ENCODE peak calls at places on chromosomes 6 and 20, in four cellular contexts. One of them, this sample, is unnamed.

GRCh38 chr20:37246736-37247135 is 14.9 kb downstream of the GHRH start:
- DNase-seq in neural progenitor cell: no peak
- DNase-seq in mesendoderm: no peak
- DNase-seq in body of pancreas: no peak
- DNase-seq in this sample: no peak

GRCh38 chr6:13466304-13467215 is 20.8 kb downstream of the GFOD1 start:
- DNase-seq in neural progenitor cell: no peak
- DNase-seq in mesendoderm: no peak
- DNase-seq in body of pancreas: no peak
- DNase-seq in this sample: no peak

GRCh38 chr6:48835421-48835958 is 627.6 kb downstream of the MMUT start:
- DNase-seq in neural progenitor cell: no peak
- DNase-seq in mesendoderm: no peak
- DNase-seq in body of pancreas: no peak
- DNase-seq in this sample: no peak

GRCh38 chr20:62959998-62960436 is 7.5 kb downstream of the SLC17A9 start:
- DNase-seq in neural progenitor cell: no peak
- DNase-seq in mesendoderm: no peak
- DNase-seq in body of pancreas: no peak
- DNase-seq in this sample: no peak

GRCh38 chr6:142728367-142728766 is 216.6 kb downstream of the HIVEP2 start:
- DNase-seq in neural progenitor cell: no peak
- DNase-seq in mesendoderm: no peak
- DNase-seq in body of pancreas: peak; percentile 53
- DNase-seq in this sample: no peak

GRCh38 chr20:8132632-8133587 is 844 bp downstream of the PLCB1 start:
- DNase-seq in neural progenitor cell: peak; percentile 44
- DNase-seq in mesendoderm: no peak
- DNase-seq in body of pancreas: peak; percentile 66
- DNase-seq in this sample: peak; percentile 84

GRCh38 chr20:7459123-7459522 is 481.1 kb downstream of the HAO1 start:
- DNase-seq in neural progenitor cell: no peak
- DNase-seq in mesendoderm: no peak
- DNase-seq in body of pancreas: no peak
- DNase-seq in this sample: no peak

GRCh38 chr6:27889628-27890315 is 22.4 kb downstream of the OR2B2 start:
- DNase-seq in neural progenitor cell: peak; percentile 39
- DNase-seq in mesendoderm: peak; percentile 81
- DNase-seq in body of pancreas: no peak
- DNase-seq in this sample: no peak

GRCh38 chr6:125780540-125781306 is 10.0 kb upstream of the NCOA7 start:
- DNase-seq in neural progenitor cell: peak; percentile 46
- DNase-seq in mesendoderm: peak; percentile 81
- DNase-seq in body of pancreas: peak; percentile 64
- DNase-seq in this sample: peak; percentile 53

GRCh38 chr6:157497579-157497978 is 116.6 kb downstream of the ZDHHC14 start:
- DNase-seq in neural progenitor cell: no peak
- DNase-seq in mesendoderm: no peak
- DNase-seq in body of pancreas: no peak
- DNase-seq in this sample: no peak

GRCh38 chr6:12012566-12013367 is 655 bp downstream of the HIVEP1 start:
- DNase-seq in neural progenitor cell: peak; percentile 92
- DNase-seq in mesendoderm: peak; percentile 94
- DNase-seq in body of pancreas: peak; percentile 85
- DNase-seq in this sample: peak; percentile 85

GRCh38 chr6:53796791-53797190 is 2.0 kb downstream of the LRRC1 start:
- DNase-seq in neural progenitor cell: no peak
- DNase-seq in mesendoderm: no peak
- DNase-seq in body of pancreas: no peak
- DNase-seq in this sample: no peak

GRCh38 chr20:56706867-56707360 is 77.8 kb downstream of the TFAP2C start:
- DNase-seq in neural progenitor cell: no peak
- DNase-seq in mesendoderm: no peak
- DNase-seq in body of pancreas: no peak
- DNase-seq in this sample: no peak

GRCh38 chr20:35294293-35294685 is 2.1 kb upstream of the FAM83C start:
- DNase-seq in neural progenitor cell: no peak
- DNase-seq in mesendoderm: no peak
- DNase-seq in body of pancreas: no peak
- DNase-seq in this sample: no peak

GRCh38 chr6:158518196-158519127 is 41.4 kb upstream of the TMEM181 start:
- DNase-seq in neural progenitor cell: peak; percentile 82
- DNase-seq in mesendoderm: peak; percentile 94
- DNase-seq in body of pancreas: peak; percentile 78
- DNase-seq in this sample: no peak

GRCh38 chr6:107114872-107115694 is at the start of gene BEND3:
- DNase-seq in neural progenitor cell: peak; percentile 81
- DNase-seq in mesendoderm: peak; percentile 69
- DNase-seq in body of pancreas: peak; percentile 42
- DNase-seq in this sample: peak; percentile 52

GRCh38 chr6:89042664-89043063 is 37.9 kb upstream of the PNRC1 start:
- DNase-seq in neural progenitor cell: no peak
- DNase-seq in mesendoderm: no peak
- DNase-seq in body of pancreas: no peak
- DNase-seq in this sample: no peak

GRCh38 chr6:106547961-106548453 is 81.3 kb downstream of the RTN4IP1 start:
- DNase-seq in neural progenitor cell: no peak
- DNase-seq in mesendoderm: peak; percentile 49
- DNase-seq in body of pancreas: no peak
- DNase-seq in this sample: no peak

GRCh38 chr20:38747495-38748096 is 664 bp upstream of the ACTR5 start:
- DNase-seq in neural progenitor cell: no peak
- DNase-seq in mesendoderm: no peak
- DNase-seq in body of pancreas: no peak
- DNase-seq in this sample: no peak

GRCh38 chr6:90955246-90955645 is 368.4 kb upstream of the MAP3K7 start:
- DNase-seq in neural progenitor cell: no peak
- DNase-seq in mesendoderm: no peak
- DNase-seq in body of pancreas: no peak
- DNase-seq in this sample: no peak

DNA sequence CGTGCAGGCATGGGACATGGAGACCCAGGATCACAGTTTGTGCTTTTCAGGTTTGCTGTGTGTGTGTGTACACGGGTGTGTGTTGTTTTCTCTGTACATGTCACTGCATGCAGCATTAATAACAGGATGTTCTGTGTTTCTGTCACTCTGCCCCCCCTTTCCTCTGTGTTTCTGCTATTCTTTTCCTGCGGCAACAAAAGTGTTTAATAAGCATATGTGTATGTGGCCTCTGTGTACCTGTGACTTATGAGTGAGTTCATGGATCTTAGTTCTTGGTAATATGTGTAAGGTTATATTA is 9.8 kb downstream of the SYNGAP1 start:
- DNase-seq in neural progenitor cell: no peak
- DNase-seq in mesendoderm: no peak
- DNase-seq in body of pancreas: no peak
- DNase-seq in this sample: no peak
- H3K4me1 ChIP-seq in neural progenitor cell: peaks cover 73% of the 10 kb centered on the region
- H3K4me1 ChIP-seq in mesendoderm: peaks cover 40% of the 10 kb centered on the region
- H3K4me1 ChIP-seq in body of pancreas: peaks cover 24% of the 10 kb centered on the region
- H3K4me1 ChIP-seq in this sample: peaks cover 12% of the 10 kb centered on the region

GRCh38 chr6:43428112-43428570 is 800 bp downstream of the ABCC10 start:
- DNase-seq in neural progenitor cell: no peak
- DNase-seq in mesendoderm: no peak
- DNase-seq in body of pancreas: no peak
- DNase-seq in this sample: no peak

GRCh38 chr6:43426928-43427405 is 374 bp upstream of the ABCC10 start:
- DNase-seq in neural progenitor cell: no peak
- DNase-seq in mesendoderm: no peak
- DNase-seq in body of pancreas: no peak
- DNase-seq in this sample: no peak

GRCh38 chr6:43432009-43432945 is 4.9 kb downstream of the ABCC10 start:
- DNase-seq in neural progenitor cell: no peak
- DNase-seq in mesendoderm: no peak
- DNase-seq in body of pancreas: no peak
- DNase-seq in this sample: no peak

GRCh38 chr6:43428874-43429273 is 1.5 kb downstream of the ABCC10 start:
- DNase-seq in neural progenitor cell: no peak
- DNase-seq in mesendoderm: no peak
- DNase-seq in body of pancreas: no peak
- DNase-seq in this sample: no peak

GRCh38 chr6:43427406-43428111 is at the start of gene ABCC10:
- DNase-seq in neural progenitor cell: peak; percentile 97
- DNase-seq in mesendoderm: peak; percentile 97
- DNase-seq in body of pancreas: peak; percentile 97
- DNase-seq in this sample: peak; percentile 98
- H3K27ac ChIP-seq in neural progenitor cell: peak within 1 kb of the TSS; percentile 76
- H3K27ac ChIP-seq in mesendoderm: peak within 1 kb of the TSS; percentile 77
- H3K27ac ChIP-seq in body of pancreas: peak within 1 kb of the TSS; percentile 87
- H3K27ac ChIP-seq in this sample: peak within 1 kb of the TSS; percentile 76

GRCh38 chr6:167791036-167791779 is 35.5 kb upstream of the AFDN start:
- DNase-seq in neural progenitor cell: no peak
- DNase-seq in mesendoderm: no peak
- DNase-seq in body of pancreas: peak; percentile 67
- DNase-seq in this sample: no peak
- H3K4me3 ChIP-seq in neural progenitor cell: no peak overlapping the region
- H3K4me3 ChIP-seq in mesendoderm: no peak overlapping the region
- H3K4me3 ChIP-seq in body of pancreas: no peak overlapping the region
- H3K4me3 ChIP-seq in this sample: no peak overlapping the region

GRCh38 chr6:166533205-166533824 is 53.2 kb downstream of the RAMACL start:
- DNase-seq in neural progenitor cell: no peak
- DNase-seq in mesendoderm: no peak
- DNase-seq in body of pancreas: no peak
- DNase-seq in this sample: no peak
- H3K4me1 ChIP-seq in neural progenitor cell: no peaks in the 10 kb centered on the region
- H3K4me1 ChIP-seq in mesendoderm: no peaks in the 10 kb centered on the region
- H3K4me1 ChIP-seq in body of pancreas: no peaks in the 10 kb centered on the region
- H3K4me1 ChIP-seq in this sample: no peaks in the 10 kb centered on the region

DNA sequence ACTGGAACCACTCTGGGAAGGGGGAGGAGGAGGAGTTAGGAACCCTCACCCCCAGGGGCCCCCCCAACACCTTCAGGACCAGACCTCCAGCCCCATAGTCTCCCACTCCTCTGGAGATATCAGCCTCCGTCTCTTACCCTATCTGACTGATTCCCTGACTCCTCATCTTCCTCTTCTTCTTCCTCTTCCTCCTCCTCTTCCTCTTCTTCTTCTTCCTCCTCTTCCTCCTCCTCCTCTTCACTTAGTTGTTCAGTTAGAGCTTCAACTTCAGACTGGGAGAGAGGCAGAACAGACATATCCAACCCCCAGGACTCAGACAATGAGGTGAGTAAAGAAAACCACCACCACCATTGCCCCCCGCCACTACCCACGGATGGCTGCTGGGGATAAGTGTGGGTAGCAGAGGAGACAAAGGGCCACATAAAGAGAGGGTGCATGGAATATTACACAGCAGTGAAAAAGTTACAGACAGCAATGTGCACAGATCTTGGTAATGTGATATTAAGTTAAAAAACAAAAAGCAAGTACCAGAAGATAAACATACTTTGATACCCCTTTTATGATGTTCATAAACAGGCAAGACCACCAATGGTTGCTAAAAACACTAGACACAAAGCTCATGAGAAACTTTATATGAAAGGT is 8.0 kb downstream of the EHMT2 start:
- DNase-seq in neural progenitor cell: no peak
- DNase-seq in mesendoderm: no peak
- DNase-seq in body of pancreas: no peak
- DNase-seq in this sample: no peak
- H3K27ac ChIP-seq in neural progenitor cell: no peak overlapping the region
- H3K27ac ChIP-seq in mesendoderm: no peak overlapping the region
- H3K27ac ChIP-seq in body of pancreas: no peak overlapping the region
- H3K27ac ChIP-seq in this sample: no peak overlapping the region

GRCh38 chr20:22584630-22584921 is 204 bp upstream of the FOXA2 start:
- DNase-seq in neural progenitor cell: peak; percentile 39
- DNase-seq in mesendoderm: peak; percentile 84
- DNase-seq in body of pancreas: peak; percentile 96
- DNase-seq in this sample: no peak
- H3K4me3 ChIP-seq in neural progenitor cell: peak overlapping the region; percentile 17
- H3K4me3 ChIP-seq in mesendoderm: no peak overlapping the region
- H3K4me3 ChIP-seq in body of pancreas: peak overlapping the region; percentile 9
- H3K4me3 ChIP-seq in this sample: no peak overlapping the region

This sample was measured in right cardiac atrium.